ENCODE peak calls at places on chromosome 4, in five cellular contexts. One of them, this sample, is unnamed.

GRCh38 chr4:108527729-108528128 is 92.6 kb upstream of the RPL34 start:
- DNase-seq in H1: no peak
- DNase-seq in H9: no peak
- DNase-seq in mesenchymal stem cell: no peak
- DNase-seq in neuronal stem cell: no peak
- DNase-seq in this sample: no peak

GRCh38 chr4:8205749-8206611 is 6.9 kb downstream of the SH3TC1 start:
- DNase-seq in mesenchymal stem cell: no peak
- DNase-seq in H9: no peak
- DNase-seq in H1: no peak
- DNase-seq in neuronal stem cell: no peak
- DNase-seq in this sample: no peak

GRCh38 chr4:82721819-82722423 is 76.7 kb downstream of the SCD5 start:
- DNase-seq in H1: no peak
- DNase-seq in H9: no peak
- DNase-seq in neuronal stem cell: no peak
- DNase-seq in mesenchymal stem cell: no peak
- DNase-seq in this sample: no peak

GRCh38 chr4:48223633-48224295 is 45.9 kb downstream of the TEC start:
- DNase-seq in H1: no peak
- DNase-seq in mesenchymal stem cell: peak
- DNase-seq in H9: no peak
- DNase-seq in neuronal stem cell: no peak
- DNase-seq in this sample: no peak

GRCh38 chr4:8725071-8725841 is 132.7 kb downstream of the CPZ start:
- DNase-seq in H1: peak
- DNase-seq in mesenchymal stem cell: no peak
- DNase-seq in H9: peak
- DNase-seq in neuronal stem cell: no peak
- DNase-seq in this sample: no peak

GRCh38 chr4:5199142-5199541 is 147.9 kb downstream of the STK32B start:
- DNase-seq in mesenchymal stem cell: no peak
- DNase-seq in H1: no peak
- DNase-seq in neuronal stem cell: no peak
- DNase-seq in H9: no peak
- DNase-seq in this sample: no peak

GRCh38 chr4:128483816-128484215 is 196.2 kb upstream of the PGRMC2 start:
- DNase-seq in neuronal stem cell: no peak
- DNase-seq in H9: no peak
- DNase-seq in mesenchymal stem cell: no peak
- DNase-seq in H1: no peak
- DNase-seq in this sample: no peak

GRCh38 chr4:158758142-158758541 is 10.7 kb upstream of the FNIP2 start:
- DNase-seq in neuronal stem cell: no peak
- DNase-seq in mesenchymal stem cell: no peak
- DNase-seq in H1: no peak
- DNase-seq in H9: no peak
- DNase-seq in this sample: peak

GRCh38 chr4:7335363-7336066 is 99.2 kb downstream of the PSAPL1 start:
- DNase-seq in neuronal stem cell: peak
- DNase-seq in H9: peak
- DNase-seq in mesenchymal stem cell: peak
- DNase-seq in H1: peak
- DNase-seq in this sample: peak

GRCh38 chr4:146059153-146059552 is 116.4 kb upstream of the LSM6 start:
- DNase-seq in mesenchymal stem cell: no peak
- DNase-seq in H1: no peak
- DNase-seq in neuronal stem cell: no peak
- DNase-seq in H9: no peak
- DNase-seq in this sample: no peak

GRCh38 chr4:88169298-88169697 is 10.9 kb upstream of the ABCG2 start:
- DNase-seq in neuronal stem cell: no peak
- DNase-seq in H9: no peak
- DNase-seq in mesenchymal stem cell: no peak
- DNase-seq in H1: no peak
- DNase-seq in this sample: no peak

GRCh38 chr4:134388351-134388750 is 186.8 kb upstream of the PABPC4L start:
- DNase-seq in neuronal stem cell: no peak
- DNase-seq in H9: peak
- DNase-seq in H1: no peak
- DNase-seq in mesenchymal stem cell: no peak
- DNase-seq in this sample: no peak
- H2BK12ac ChIP-seq in neuronal stem cell: no peak
- H2BK12ac ChIP-seq in H9: no peak
- H2BK12ac ChIP-seq in H1: no peak
- H2BK12ac ChIP-seq in mesenchymal stem cell: no peak
- H2BK12ac ChIP-seq in this sample: no peak

GRCh38 chr4:71184195-71184781 is 154.5 kb upstream of the SLC4A4 start:
- DNase-seq in H9: peak
- DNase-seq in H1: no peak
- DNase-seq in mesenchymal stem cell: peak
- DNase-seq in neuronal stem cell: peak
- DNase-seq in this sample: peak
- H2AFZ ChIP-seq in H9: no peak
- H2AFZ ChIP-seq in H1: no peak
- H2AFZ ChIP-seq in mesenchymal stem cell: no peak
- H2AFZ ChIP-seq in neuronal stem cell: no peak
- H2AFZ ChIP-seq in this sample: no peak

GRCh38 chr4:26088433-26088928 is 174.5 kb downstream of the SMIM20 start:
- DNase-seq in mesenchymal stem cell: no peak
- DNase-seq in H1: no peak
- DNase-seq in neuronal stem cell: no peak
- DNase-seq in H9: no peak
- DNase-seq in this sample: peak

GRCh38 chr4:26094076-26094475 is 180.1 kb downstream of the SMIM20 start:
- DNase-seq in mesenchymal stem cell: no peak
- DNase-seq in neuronal stem cell: no peak
- DNase-seq in H9: no peak
- DNase-seq in H1: no peak
- DNase-seq in this sample: no peak

GRCh38 chr4:26094911-26095310 is 180.9 kb downstream of the SMIM20 start:
- DNase-seq in mesenchymal stem cell: no peak
- DNase-seq in neuronal stem cell: no peak
- DNase-seq in H9: no peak
- DNase-seq in H1: no peak
- DNase-seq in this sample: no peak

GRCh38 chr4:26093561-26093960 is 179.5 kb downstream of the SMIM20 start:
- DNase-seq in mesenchymal stem cell: no peak
- DNase-seq in H9: no peak
- DNase-seq in neuronal stem cell: no peak
- DNase-seq in H1: no peak
- DNase-seq in this sample: no peak
- H3K18ac ChIP-seq in mesenchymal stem cell: no peak
- H3K18ac ChIP-seq in H9: no peak
- H3K18ac ChIP-seq in neuronal stem cell: no peak
- H3K18ac ChIP-seq in H1: no peak
- H3K18ac ChIP-seq in this sample: no peak

GRCh38 chr4:84058201-84058600 is 440.9 kb downstream of the NKX6-1 start:
- DNase-seq in H9: no peak
- DNase-seq in mesenchymal stem cell: no peak
- DNase-seq in neuronal stem cell: no peak
- DNase-seq in H1: no peak
- DNase-seq in this sample: no peak
- H2BK12ac ChIP-seq in H9: no peak
- H2BK12ac ChIP-seq in mesenchymal stem cell: no peak
- H2BK12ac ChIP-seq in neuronal stem cell: no peak
- H2BK12ac ChIP-seq in H1: no peak
- H2BK12ac ChIP-seq in this sample: no peak

DNA sequence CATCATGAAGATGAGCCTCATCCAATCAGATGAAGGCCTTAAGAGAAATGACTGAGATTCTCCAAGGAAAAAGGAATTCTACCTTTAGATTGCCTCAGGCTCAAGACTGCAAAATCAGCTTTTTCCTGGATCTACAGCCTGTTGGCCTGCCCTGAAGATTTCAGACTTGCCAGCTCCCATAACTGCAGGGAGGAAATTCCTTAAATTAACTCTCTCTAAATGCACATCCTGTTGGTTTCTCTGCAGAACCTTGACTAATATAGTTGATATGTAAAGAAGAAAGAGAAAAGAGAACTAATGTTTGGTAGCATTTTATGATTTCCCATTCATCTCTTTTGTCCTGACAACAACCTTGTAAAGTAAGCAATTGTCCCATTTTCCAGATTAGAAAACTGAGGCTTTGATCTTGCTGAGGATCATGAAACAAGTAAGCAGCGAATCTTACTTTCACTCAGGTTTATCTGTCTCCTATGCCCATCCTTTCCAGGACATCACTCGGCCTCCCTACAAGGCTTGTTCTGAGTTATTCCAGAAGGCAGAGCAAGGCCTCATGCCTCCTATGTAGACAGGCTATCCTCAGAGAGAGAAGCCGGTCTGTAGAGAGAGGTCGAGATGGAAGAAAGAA is 115.0 kb upstream of the LDB2 start:
- DNase-seq in H1: no peak
- DNase-seq in neuronal stem cell: no peak
- DNase-seq in mesenchymal stem cell: no peak
- DNase-seq in H9: no peak
- DNase-seq in this sample: no peak
- H2AFZ ChIP-seq in H1: no peak
- H2AFZ ChIP-seq in neuronal stem cell: no peak
- H2AFZ ChIP-seq in mesenchymal stem cell: no peak
- H2AFZ ChIP-seq in H9: no peak
- H2AFZ ChIP-seq in this sample: no peak

GRCh38 chr4:76764251-76764650 is 133.7 kb downstream of the SOWAHB start:
- DNase-seq in H1: no peak
- DNase-seq in mesenchymal stem cell: peak
- DNase-seq in H9: no peak
- DNase-seq in neuronal stem cell: peak
- DNase-seq in this sample: peak
- H3K18ac ChIP-seq in H1: no peak
- H3K18ac ChIP-seq in mesenchymal stem cell: no peak
- H3K18ac ChIP-seq in H9: no peak
- H3K18ac ChIP-seq in neuronal stem cell: no peak
- H3K18ac ChIP-seq in this sample: no peak

GRCh38 chr4:185290656-185291055 is 81.3 kb downstream of the SNX25 start:
- DNase-seq in H1: no peak
- DNase-seq in H9: no peak
- DNase-seq in neuronal stem cell: no peak
- DNase-seq in mesenchymal stem cell: no peak
- DNase-seq in this sample: no peak
- H2BK12ac ChIP-seq in H1: no peak
- H2BK12ac ChIP-seq in H9: no peak
- H2BK12ac ChIP-seq in neuronal stem cell: no peak
- H2BK12ac ChIP-seq in mesenchymal stem cell: no peak
- H2BK12ac ChIP-seq in this sample: no peak

GRCh38 chr4:103499094-103499493 is 220.7 kb downstream of the TACR3 start:
- DNase-seq in H9: no peak
- DNase-seq in mesenchymal stem cell: peak
- DNase-seq in neuronal stem cell: no peak
- DNase-seq in H1: no peak
- DNase-seq in this sample: no peak
- H2AFZ ChIP-seq in H9: no peak
- H2AFZ ChIP-seq in mesenchymal stem cell: no peak
- H2AFZ ChIP-seq in neuronal stem cell: peak
- H2AFZ ChIP-seq in H1: no peak
- H2AFZ ChIP-seq in this sample: no peak

GRCh38 chr4:70954032-70954431 is 39.4 kb upstream of the DCK start:
- DNase-seq in H9: no peak
- DNase-seq in H1: no peak
- DNase-seq in neuronal stem cell: no peak
- DNase-seq in mesenchymal stem cell: no peak
- DNase-seq in this sample: no peak

GRCh38 chr4:70956570-70957210 is 36.8 kb upstream of the DCK start:
- DNase-seq in neuronal stem cell: no peak
- DNase-seq in H1: no peak
- DNase-seq in mesenchymal stem cell: no peak
- DNase-seq in H9: no peak
- DNase-seq in this sample: no peak

DNA sequence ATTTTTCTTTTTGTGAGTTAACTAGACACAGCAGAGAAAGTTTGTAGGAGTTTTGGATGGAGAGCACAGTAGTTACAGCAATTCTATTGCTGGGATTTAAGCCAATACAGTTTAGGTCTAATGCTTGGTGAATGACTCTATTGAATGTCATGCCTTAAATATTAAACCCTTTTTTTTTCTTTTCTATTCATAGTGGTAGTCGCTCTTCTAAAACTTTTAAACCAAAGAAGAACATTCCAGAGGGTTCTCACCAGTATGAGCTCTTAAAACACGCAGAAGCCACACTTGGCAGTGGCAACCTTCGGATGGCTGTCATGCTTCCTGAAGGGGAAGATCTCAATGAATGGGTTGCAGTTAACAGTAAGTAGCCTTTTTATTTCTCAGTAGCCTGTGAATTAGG is 34.8 kb upstream of the DCK start:
- DNase-seq in H1: no peak
- DNase-seq in H9: no peak
- DNase-seq in mesenchymal stem cell: no peak
- DNase-seq in neuronal stem cell: no peak
- DNase-seq in this sample: no peak
- H3K18ac ChIP-seq in H1: no peak
- H3K18ac ChIP-seq in H9: no peak
- H3K18ac ChIP-seq in mesenchymal stem cell: no peak
- H3K18ac ChIP-seq in neuronal stem cell: no peak
- H3K18ac ChIP-seq in this sample: no peak

GRCh38 chr4:74610491-74610890 is 165.6 kb downstream of the AREG start:
- DNase-seq in neuronal stem cell: no peak
- DNase-seq in H1: no peak
- DNase-seq in mesenchymal stem cell: no peak
- DNase-seq in H9: no peak
- DNase-seq in this sample: no peak
- H2BK12ac ChIP-seq in neuronal stem cell: no peak
- H2BK12ac ChIP-seq in H1: no peak
- H2BK12ac ChIP-seq in mesenchymal stem cell: no peak
- H2BK12ac ChIP-seq in H9: no peak
- H2BK12ac ChIP-seq in this sample: no peak

This sample was measured in trophoblast cell.